ENCODE peak calls at places on chromosomes 3 and 15, in six cellular contexts. One of them, this sample, is unnamed.

GRCh38 chr15:60038111-60038521 is 34.0 kb downstream of the FOXB1 start:
- DNase-seq in PC-3: peak; percentile 32
- DNase-seq in MM.1S: no peak
- DNase-seq in GM12865: no peak
- DNase-seq in AG04449: no peak
- DNase-seq in tibial nerve: no peak
- DNase-seq in this sample: no peak

GRCh38 chr3:117754058-117754457 is 1044.5 kb downstream of the TUSC7 start:
- DNase-seq in MM.1S: no peak
- DNase-seq in AG04449: no peak
- DNase-seq in PC-3: no peak
- DNase-seq in GM12865: no peak
- DNase-seq in tibial nerve: no peak
- DNase-seq in this sample: no peak

GRCh38 chr3:27910456-27910855 is 188.3 kb upstream of the EOMES start:
- DNase-seq in GM12865: no peak
- DNase-seq in MM.1S: no peak
- DNase-seq in tibial nerve: no peak
- DNase-seq in AG04449: no peak
- DNase-seq in PC-3: no peak
- DNase-seq in this sample: no peak

GRCh38 chr3:76547674-76548073 is 492.2 kb upstream of the ROBO2 start:
- DNase-seq in tibial nerve: no peak
- DNase-seq in MM.1S: no peak
- DNase-seq in AG04449: no peak
- DNase-seq in GM12865: no peak
- DNase-seq in PC-3: no peak
- DNase-seq in this sample: no peak

GRCh38 chr3:16322189-16322588 is 57.2 kb downstream of the OXNAD1 start:
- DNase-seq in PC-3: no peak
- DNase-seq in tibial nerve: no peak
- DNase-seq in AG04449: no peak
- DNase-seq in GM12865: no peak
- DNase-seq in MM.1S: no peak
- DNase-seq in this sample: no peak

GRCh38 chr15:101293122-101293521 is 1.9 kb downstream of the SNRPA1 start:
- DNase-seq in AG04449: no peak
- DNase-seq in MM.1S: no peak
- DNase-seq in GM12865: peak; percentile 51
- DNase-seq in tibial nerve: no peak
- DNase-seq in PC-3: peak; percentile 16
- DNase-seq in this sample: no peak

GRCh38 chr3:24521306-24522154 is 26.9 kb upstream of the THRB start:
- DNase-seq in tibial nerve: peak; percentile 14
- DNase-seq in MM.1S: peak; percentile 57
- DNase-seq in AG04449: no peak
- DNase-seq in GM12865: peak; percentile 24
- DNase-seq in PC-3: peak; percentile 35
- DNase-seq in this sample: no peak

GRCh38 chr3:111954228-111954990 is 24.4 kb upstream of the ABHD10 start:
- DNase-seq in GM12865: no peak
- DNase-seq in PC-3: no peak
- DNase-seq in MM.1S: no peak
- DNase-seq in AG04449: no peak
- DNase-seq in tibial nerve: no peak
- DNase-seq in this sample: peak; percentile 71

GRCh38 chr15:29377141-29377540 is 107.5 kb upstream of the NSMCE3 start:
- DNase-seq in GM12865: no peak
- DNase-seq in AG04449: no peak
- DNase-seq in tibial nerve: no peak
- DNase-seq in PC-3: no peak
- DNase-seq in MM.1S: no peak
- DNase-seq in this sample: no peak

GRCh38 chr3:188002626-188003138 is 151.3 kb upstream of the LPP start:
- DNase-seq in tibial nerve: no peak
- DNase-seq in GM12865: no peak
- DNase-seq in PC-3: no peak
- DNase-seq in AG04449: no peak
- DNase-seq in MM.1S: no peak
- DNase-seq in this sample: no peak

GRCh38 chr3:22495826-22496225 is 707.3 kb upstream of the UBE2E2 start:
- DNase-seq in AG04449: no peak
- DNase-seq in PC-3: peak; percentile 60
- DNase-seq in tibial nerve: no peak
- DNase-seq in GM12865: no peak
- DNase-seq in MM.1S: no peak
- DNase-seq in this sample: no peak

GRCh38 chr15:48406240-48406891 is 75.1 kb downstream of the DUT start:
- DNase-seq in MM.1S: no peak
- DNase-seq in AG04449: no peak
- DNase-seq in PC-3: no peak
- DNase-seq in tibial nerve: no peak
- DNase-seq in GM12865: no peak
- DNase-seq in this sample: no peak

GRCh38 chr3:23046536-23046935 is 156.6 kb upstream of the UBE2E2 start:
- DNase-seq in MM.1S: no peak
- DNase-seq in tibial nerve: no peak
- DNase-seq in GM12865: no peak
- DNase-seq in AG04449: no peak
- DNase-seq in PC-3: no peak
- DNase-seq in this sample: no peak

GRCh38 chr15:29678504-29679034 is 143.7 kb downstream of the TJP1 start:
- DNase-seq in MM.1S: no peak
- DNase-seq in tibial nerve: no peak
- DNase-seq in GM12865: no peak
- DNase-seq in PC-3: no peak
- DNase-seq in AG04449: no peak
- DNase-seq in this sample: no peak

GRCh38 chr3:46737320-46737719 is 19.7 kb upstream of the PRSS50 start:
- DNase-seq in PC-3: no peak
- DNase-seq in MM.1S: no peak
- DNase-seq in tibial nerve: no peak
- DNase-seq in GM12865: no peak
- DNase-seq in AG04449: no peak
- DNase-seq in this sample: no peak

GRCh38 chr3:46734773-46735172 is 17.1 kb upstream of the PRSS50 start:
- DNase-seq in PC-3: no peak
- DNase-seq in AG04449: no peak
- DNase-seq in GM12865: no peak
- DNase-seq in tibial nerve: no peak
- DNase-seq in MM.1S: no peak
- DNase-seq in this sample: no peak

GRCh38 chr3:46733026-46733800 is 15.5 kb upstream of the PRSS50 start:
- DNase-seq in tibial nerve: no peak
- DNase-seq in AG04449: no peak
- DNase-seq in PC-3: peak; percentile 14
- DNase-seq in MM.1S: no peak
- DNase-seq in GM12865: no peak
- DNase-seq in this sample: no peak

GRCh38 chr3:46731795-46732194 is 14.1 kb upstream of the PRSS50 start:
- DNase-seq in tibial nerve: no peak
- DNase-seq in MM.1S: no peak
- DNase-seq in AG04449: no peak
- DNase-seq in PC-3: no peak
- DNase-seq in GM12865: no peak
- DNase-seq in this sample: no peak

DNA sequence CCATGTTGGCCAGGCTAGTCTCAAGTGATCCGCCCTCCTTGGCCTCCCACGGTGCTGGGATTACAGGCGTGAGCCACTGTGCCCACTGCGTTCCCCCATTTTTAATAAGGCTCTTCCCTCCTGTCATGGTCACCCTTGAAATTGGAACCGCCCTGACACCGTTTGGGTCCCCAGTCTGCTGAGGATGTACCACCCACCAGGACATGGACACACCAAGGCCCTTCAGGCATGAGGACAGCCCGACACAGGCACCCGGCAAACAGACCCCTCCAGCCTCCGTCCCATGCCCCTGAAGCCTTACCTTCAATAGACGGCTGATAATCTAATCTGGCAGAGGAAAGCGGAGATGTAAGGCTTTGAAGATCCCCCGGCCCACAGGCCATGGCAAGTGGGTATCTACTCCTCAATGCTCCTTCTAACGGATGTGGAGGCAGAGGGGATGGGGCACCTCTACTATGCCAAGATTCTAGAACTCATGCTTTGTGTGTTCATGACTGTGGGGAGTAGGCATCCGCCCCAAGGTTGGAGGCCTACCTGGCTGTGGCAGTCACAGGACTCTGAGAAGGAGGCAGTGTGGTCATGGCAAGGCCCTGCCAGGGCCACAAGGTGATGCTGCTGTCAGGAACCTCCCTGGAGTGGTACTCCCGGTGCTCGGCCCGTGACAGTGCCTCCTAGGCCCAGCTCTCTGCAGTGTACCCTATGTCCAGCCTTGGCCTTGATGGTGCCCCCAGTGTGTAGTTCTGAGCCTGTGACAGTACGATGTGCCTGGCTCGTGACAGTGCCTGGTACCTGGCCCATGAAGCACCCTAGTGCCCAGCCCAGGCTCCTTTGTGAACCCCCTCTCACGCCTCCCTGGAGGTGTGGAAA is 18.6 kb upstream of the PRSS50 start:
- DNase-seq in MM.1S: no peak
- DNase-seq in AG04449: no peak
- DNase-seq in PC-3: no peak
- DNase-seq in tibial nerve: no peak
- DNase-seq in GM12865: no peak
- DNase-seq in this sample: no peak
- H3K4me3 ChIP-seq in MM.1S: no peak overlapping the region
- H3K4me3 ChIP-seq in AG04449: no peak overlapping the region
- H3K4me3 ChIP-seq in PC-3: no peak overlapping the region
- H3K4me3 ChIP-seq in tibial nerve: no peak overlapping the region
- H3K4me3 ChIP-seq in GM12865: no peak overlapping the region
- H3K4me3 ChIP-seq in this sample: no peak overlapping the region

DNA sequence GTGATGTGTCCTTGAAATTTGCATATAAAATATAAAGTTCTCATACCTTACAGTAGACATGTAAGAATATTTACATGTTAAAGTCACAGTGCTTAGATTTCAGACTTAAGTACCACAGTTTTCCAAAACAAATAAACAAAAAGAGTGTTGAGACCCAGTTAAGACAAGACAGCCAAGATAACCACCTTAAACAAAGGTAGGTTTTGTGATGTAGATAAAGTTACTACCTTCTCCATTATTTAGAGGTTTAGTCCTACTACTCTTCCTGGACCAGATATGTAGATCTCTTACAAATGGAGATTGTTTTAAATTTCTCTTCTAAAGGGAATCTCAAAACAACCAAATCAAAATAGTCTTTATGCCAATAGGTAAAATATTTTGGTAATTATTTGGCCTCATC is 15.7 kb downstream of the OR5H15 start:
- DNase-seq in MM.1S: no peak
- DNase-seq in tibial nerve: no peak
- DNase-seq in AG04449: no peak
- DNase-seq in GM12865: no peak
- DNase-seq in PC-3: no peak
- DNase-seq in this sample: no peak
- TF ChIP-seq CTCF in MM.1S: no peak
- TF ChIP-seq CTCF in tibial nerve: no peak
- TF ChIP-seq CTCF in AG04449: no peak
- TF ChIP-seq CTCF in GM12865: no peak
- TF ChIP-seq CTCF in PC-3: no peak
- TF ChIP-seq CTCF in this sample: no peak

GRCh38 chr3:184511741-184512140 is 49.8 kb upstream of the EPHB3 start:
- DNase-seq in MM.1S: no peak
- DNase-seq in tibial nerve: no peak
- DNase-seq in GM12865: no peak
- DNase-seq in PC-3: no peak
- DNase-seq in AG04449: no peak
- DNase-seq in this sample: no peak

GRCh38 chr3:184513276-184514150 is 48.1 kb upstream of the EPHB3 start:
- DNase-seq in GM12865: peak; percentile 77
- DNase-seq in tibial nerve: peak; percentile 77
- DNase-seq in PC-3: peak; percentile 82
- DNase-seq in AG04449: no peak
- DNase-seq in MM.1S: peak; percentile 90
- DNase-seq in this sample: peak; percentile 58

GRCh38 chr3:184508938-184509337 is 52.6 kb upstream of the EPHB3 start:
- DNase-seq in tibial nerve: no peak
- DNase-seq in MM.1S: no peak
- DNase-seq in GM12865: no peak
- DNase-seq in AG04449: no peak
- DNase-seq in PC-3: no peak
- DNase-seq in this sample: no peak

GRCh38 chr3:184512621-184513020 is 49.0 kb upstream of the EPHB3 start:
- DNase-seq in MM.1S: peak; percentile 5
- DNase-seq in PC-3: no peak
- DNase-seq in tibial nerve: no peak
- DNase-seq in GM12865: no peak
- DNase-seq in AG04449: no peak
- DNase-seq in this sample: no peak

DNA sequence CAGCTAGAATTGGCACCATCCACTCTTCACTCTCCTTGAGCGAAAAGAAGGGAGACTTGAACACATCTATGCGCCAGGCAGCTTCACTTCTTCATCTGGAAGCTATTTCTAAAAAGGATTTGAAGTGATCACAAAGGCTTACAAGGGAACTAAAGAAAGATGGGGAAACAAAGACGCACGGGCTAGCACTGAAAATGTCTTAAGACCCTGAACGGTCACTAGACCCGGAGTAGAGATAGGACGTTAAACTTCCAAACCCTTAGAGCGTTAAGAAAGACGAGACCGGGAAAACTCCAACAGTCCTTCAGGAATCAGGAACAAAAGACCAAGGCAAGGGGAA is 47.5 kb upstream of the EPHB3 start:
- DNase-seq in AG04449: no peak
- DNase-seq in MM.1S: no peak
- DNase-seq in GM12865: no peak
- DNase-seq in tibial nerve: no peak
- DNase-seq in PC-3: no peak
- DNase-seq in this sample: no peak
- H3K4me3 ChIP-seq in AG04449: peak overlapping the region; percentile 37
- H3K4me3 ChIP-seq in MM.1S: peak overlapping the region; percentile 58
- H3K4me3 ChIP-seq in GM12865: no peak overlapping the region
- H3K4me3 ChIP-seq in tibial nerve: peak overlapping the region; percentile 40
- H3K4me3 ChIP-seq in PC-3: peak overlapping the region; percentile 60
- H3K4me3 ChIP-seq in this sample: peak overlapping the region; percentile 34

DNA sequence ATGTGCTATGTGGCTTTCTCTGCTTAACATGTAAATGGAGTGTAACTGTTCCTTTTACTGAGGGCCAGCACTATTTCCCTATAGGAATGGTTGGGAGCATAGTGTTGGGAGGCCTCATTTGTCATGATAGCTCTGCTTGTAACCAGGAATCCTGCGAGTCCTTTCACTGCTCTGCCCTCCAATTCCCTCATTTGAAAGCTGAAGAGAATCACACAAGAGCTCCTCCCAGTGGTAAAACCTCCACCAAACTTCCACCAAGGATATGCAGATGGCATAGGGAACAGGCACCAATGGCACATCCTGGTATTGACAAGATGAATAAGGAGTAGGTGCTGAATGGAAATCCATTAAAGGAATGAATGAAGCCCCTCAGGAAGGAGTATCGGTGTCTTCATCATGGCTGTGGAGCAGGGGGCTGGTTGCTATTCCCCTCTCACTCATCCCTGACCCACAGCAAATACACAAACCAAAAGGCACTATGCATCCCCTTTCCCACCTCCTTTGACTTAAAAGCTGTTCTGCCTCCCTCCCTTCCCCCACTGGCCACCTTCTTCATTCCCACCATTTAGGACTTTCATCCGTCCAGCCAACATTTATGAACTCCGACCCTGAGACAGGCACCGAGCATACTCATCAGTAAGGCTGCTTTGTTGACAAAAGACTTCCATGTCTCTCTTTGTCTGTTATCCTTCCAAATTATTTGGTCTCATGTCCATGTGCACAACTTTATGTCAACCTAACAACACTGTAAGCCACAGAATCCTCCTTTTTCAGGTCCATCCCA is 560.8 kb downstream of the FOXP1 start:
- DNase-seq in GM12865: no peak
- DNase-seq in tibial nerve: no peak
- DNase-seq in MM.1S: no peak
- DNase-seq in PC-3: peak; percentile 59
- DNase-seq in AG04449: no peak
- DNase-seq in this sample: no peak
- TF ChIP-seq CTCF in GM12865: no peak
- TF ChIP-seq CTCF in tibial nerve: no peak
- TF ChIP-seq CTCF in MM.1S: peak; percentile 26
- TF ChIP-seq CTCF in PC-3: peak; percentile 65
- TF ChIP-seq CTCF in AG04449: no peak
- TF ChIP-seq CTCF in this sample: peak; percentile 22